ENCODE peak calls at places on chromosomes 13 and 19, in nine cellular contexts. One of them, this sample, is unnamed. For H3K27me3, the result is how much of the 10 kb centered on the place peaks cover.

GRCh38 chr13:41006951-41007350 is 12.2 kb downstream of the ELF1 start:
- DNase-seq in WERI-Rb-1: no peak
- DNase-seq in thoracic aorta: no peak
- DNase-seq in esophagus muscularis mucosa: no peak
- DNase-seq in PC-3: no peak
- DNase-seq in fibroblast of lung: no peak
- DNase-seq in tibial nerve: no peak
- DNase-seq in right lobe of liver: no peak
- DNase-seq in uterus: no peak
- DNase-seq in this sample: no peak

GRCh38 chr19:38204728-38205127 is 19.3 kb downstream of the DPF1 start:
- DNase-seq in PC-3: no peak
- DNase-seq in esophagus muscularis mucosa: no peak
- DNase-seq in right lobe of liver: no peak
- DNase-seq in uterus: no peak
- DNase-seq in fibroblast of lung: no peak
- DNase-seq in tibial nerve: no peak
- DNase-seq in WERI-Rb-1: no peak
- DNase-seq in thoracic aorta: no peak
- DNase-seq in this sample: no peak

GRCh38 chr13:102726430-102726829 is 31.6 kb upstream of the METTL21C start:
- DNase-seq in tibial nerve: no peak
- DNase-seq in thoracic aorta: no peak
- DNase-seq in right lobe of liver: no peak
- DNase-seq in uterus: no peak
- DNase-seq in fibroblast of lung: no peak
- DNase-seq in esophagus muscularis mucosa: no peak
- DNase-seq in WERI-Rb-1: peak
- DNase-seq in PC-3: peak
- DNase-seq in this sample: peak

GRCh38 chr13:76644906-76645305 is 241.3 kb downstream of the KCTD12 start:
- DNase-seq in fibroblast of lung: peak
- DNase-seq in esophagus muscularis mucosa: no peak
- DNase-seq in tibial nerve: no peak
- DNase-seq in thoracic aorta: no peak
- DNase-seq in WERI-Rb-1: no peak
- DNase-seq in uterus: peak
- DNase-seq in PC-3: no peak
- DNase-seq in right lobe of liver: no peak
- DNase-seq in this sample: no peak

GRCh38 chr19:1001538-1002166 is 1.4 kb downstream of the GRIN3B start:
- DNase-seq in PC-3: peak
- DNase-seq in esophagus muscularis mucosa: no peak
- DNase-seq in WERI-Rb-1: peak
- DNase-seq in right lobe of liver: no peak
- DNase-seq in fibroblast of lung: no peak
- DNase-seq in thoracic aorta: no peak
- DNase-seq in tibial nerve: no peak
- DNase-seq in uterus: no peak
- DNase-seq in this sample: peak

GRCh38 chr19:41134616-41135015 is 20.4 kb downstream of the CYP2F1 start:
- DNase-seq in thoracic aorta: no peak
- DNase-seq in tibial nerve: no peak
- DNase-seq in WERI-Rb-1: no peak
- DNase-seq in PC-3: no peak
- DNase-seq in fibroblast of lung: no peak
- DNase-seq in uterus: no peak
- DNase-seq in esophagus muscularis mucosa: no peak
- DNase-seq in right lobe of liver: no peak
- DNase-seq in this sample: no peak

GRCh38 chr19:4620675-4621074 is 18.6 kb upstream of the TNFAIP8L1 start:
- DNase-seq in WERI-Rb-1: no peak
- DNase-seq in tibial nerve: no peak
- DNase-seq in thoracic aorta: no peak
- DNase-seq in right lobe of liver: no peak
- DNase-seq in fibroblast of lung: no peak
- DNase-seq in uterus: no peak
- DNase-seq in esophagus muscularis mucosa: no peak
- DNase-seq in PC-3: no peak
- DNase-seq in this sample: no peak

GRCh38 chr13:67877031-67877430 is 646.9 kb upstream of the PCDH9 start:
- DNase-seq in uterus: no peak
- DNase-seq in esophagus muscularis mucosa: no peak
- DNase-seq in thoracic aorta: no peak
- DNase-seq in tibial nerve: no peak
- DNase-seq in fibroblast of lung: no peak
- DNase-seq in right lobe of liver: no peak
- DNase-seq in PC-3: no peak
- DNase-seq in WERI-Rb-1: no peak
- DNase-seq in this sample: no peak

DNA sequence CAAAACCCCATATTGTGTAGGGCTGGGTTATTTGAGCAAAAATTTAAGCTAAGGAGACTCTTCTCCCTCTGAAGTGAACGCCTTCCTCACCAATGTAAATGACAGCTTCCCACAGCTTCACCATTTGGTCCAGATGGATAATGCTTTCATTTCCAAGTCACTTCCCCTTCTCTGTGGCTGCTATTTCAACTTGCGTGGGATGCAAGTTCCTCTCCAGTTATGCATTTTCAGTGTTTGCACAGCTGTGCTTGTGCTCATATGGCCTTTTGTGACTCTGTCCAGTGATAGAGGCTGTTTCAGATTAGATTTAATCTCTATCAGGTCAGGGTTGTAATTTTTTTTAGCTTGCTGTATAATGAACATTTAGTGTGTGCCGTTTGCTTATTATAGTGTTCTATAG is 86.4 kb downstream of the TNFRSF19 start:
- DNase-seq in right lobe of liver: no peak
- DNase-seq in esophagus muscularis mucosa: no peak
- DNase-seq in thoracic aorta: no peak
- DNase-seq in WERI-Rb-1: no peak
- DNase-seq in fibroblast of lung: peak
- DNase-seq in PC-3: no peak
- DNase-seq in uterus: no peak
- DNase-seq in tibial nerve: no peak
- DNase-seq in this sample: no peak
- H3K27me3 ChIP-seq in right lobe of liver: under half
- H3K27me3 ChIP-seq in esophagus muscularis mucosa: under half
- H3K27me3 ChIP-seq in thoracic aorta: under half
- H3K27me3 ChIP-seq in WERI-Rb-1: under half
- H3K27me3 ChIP-seq in fibroblast of lung: under half
- H3K27me3 ChIP-seq in PC-3: under half
- H3K27me3 ChIP-seq in uterus: under half
- H3K27me3 ChIP-seq in tibial nerve: under half
- H3K27me3 ChIP-seq in this sample: under half

GRCh38 chr19:46420056-46420455 is 6.7 kb upstream of the CCDC8 start:
- DNase-seq in thoracic aorta: no peak
- DNase-seq in tibial nerve: no peak
- DNase-seq in right lobe of liver: no peak
- DNase-seq in esophagus muscularis mucosa: no peak
- DNase-seq in PC-3: no peak
- DNase-seq in fibroblast of lung: no peak
- DNase-seq in WERI-Rb-1: no peak
- DNase-seq in uterus: no peak
- DNase-seq in this sample: no peak

GRCh38 chr19:46413262-46414031 is at the start of gene CCDC8:
- DNase-seq in fibroblast of lung: peak
- DNase-seq in esophagus muscularis mucosa: no peak
- DNase-seq in thoracic aorta: no peak
- DNase-seq in uterus: peak
- DNase-seq in WERI-Rb-1: no peak
- DNase-seq in PC-3: no peak
- DNase-seq in tibial nerve: peak
- DNase-seq in right lobe of liver: no peak
- DNase-seq in this sample: peak

GRCh38 chr19:46412034-46412982 is 1.1 kb downstream of the CCDC8 start:
- DNase-seq in thoracic aorta: no peak
- DNase-seq in WERI-Rb-1: no peak
- DNase-seq in tibial nerve: no peak
- DNase-seq in PC-3: no peak
- DNase-seq in right lobe of liver: no peak
- DNase-seq in uterus: no peak
- DNase-seq in esophagus muscularis mucosa: no peak
- DNase-seq in fibroblast of lung: no peak
- DNase-seq in this sample: no peak

GRCh38 chr19:46412983-46413261 is 442 bp downstream of the CCDC8 start:
- DNase-seq in thoracic aorta: no peak
- DNase-seq in PC-3: no peak
- DNase-seq in uterus: no peak
- DNase-seq in right lobe of liver: no peak
- DNase-seq in esophagus muscularis mucosa: no peak
- DNase-seq in fibroblast of lung: no peak
- DNase-seq in tibial nerve: no peak
- DNase-seq in WERI-Rb-1: no peak
- DNase-seq in this sample: no peak

DNA sequence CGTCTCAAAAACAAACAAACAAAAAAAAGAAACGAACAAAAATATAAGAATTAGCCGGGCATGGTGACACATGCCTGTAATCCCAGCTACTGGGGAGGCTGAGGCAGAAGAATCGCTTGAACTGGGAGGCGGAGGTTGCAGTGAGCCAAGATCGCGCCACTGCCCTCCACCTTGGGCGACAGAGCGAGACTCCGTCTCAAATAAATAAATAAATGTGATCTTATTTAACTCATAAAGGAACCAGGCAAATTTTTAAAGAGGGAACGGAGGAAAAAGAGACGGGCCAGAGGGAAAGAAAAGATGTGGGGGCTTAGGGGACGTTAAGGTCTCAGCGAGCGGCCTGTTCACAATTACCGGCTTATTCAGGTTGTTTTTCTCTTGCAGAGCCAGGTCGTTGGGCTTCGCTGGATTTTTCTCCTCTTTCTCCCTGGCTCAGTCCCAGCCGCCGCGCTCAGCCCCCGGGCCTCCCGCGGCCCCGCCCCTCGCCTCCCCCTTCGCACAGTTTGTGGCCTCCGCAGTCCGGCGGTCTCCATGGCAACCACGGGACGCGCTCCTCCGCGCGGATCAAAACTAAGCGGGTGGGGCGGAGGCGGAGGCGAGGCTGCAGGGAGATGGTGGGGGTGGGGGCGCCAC is 2.8 kb upstream of the CCDC8 start:
- DNase-seq in esophagus muscularis mucosa: no peak
- DNase-seq in right lobe of liver: peak
- DNase-seq in uterus: peak
- DNase-seq in fibroblast of lung: peak
- DNase-seq in PC-3: peak
- DNase-seq in WERI-Rb-1: peak
- DNase-seq in thoracic aorta: peak
- DNase-seq in tibial nerve: peak
- DNase-seq in this sample: peak
- H3K4me3 ChIP-seq in esophagus muscularis mucosa: peak
- H3K4me3 ChIP-seq in right lobe of liver: no peak
- H3K4me3 ChIP-seq in uterus: peak
- H3K4me3 ChIP-seq in fibroblast of lung: peak
- H3K4me3 ChIP-seq in PC-3: peak
- H3K4me3 ChIP-seq in WERI-Rb-1: peak
- H3K4me3 ChIP-seq in thoracic aorta: peak
- H3K4me3 ChIP-seq in tibial nerve: peak
- H3K4me3 ChIP-seq in this sample: peak

GRCh38 chr13:27080018-27080948 is 91.3 kb downstream of the USP12 start:
- DNase-seq in thoracic aorta: no peak
- DNase-seq in PC-3: no peak
- DNase-seq in uterus: no peak
- DNase-seq in WERI-Rb-1: no peak
- DNase-seq in right lobe of liver: no peak
- DNase-seq in esophagus muscularis mucosa: no peak
- DNase-seq in fibroblast of lung: no peak
- DNase-seq in tibial nerve: no peak
- DNase-seq in this sample: no peak

GRCh38 chr13:27081893-27082292 is 89.7 kb downstream of the USP12 start:
- DNase-seq in tibial nerve: no peak
- DNase-seq in esophagus muscularis mucosa: no peak
- DNase-seq in right lobe of liver: no peak
- DNase-seq in WERI-Rb-1: no peak
- DNase-seq in PC-3: no peak
- DNase-seq in fibroblast of lung: no peak
- DNase-seq in uterus: no peak
- DNase-seq in thoracic aorta: no peak
- DNase-seq in this sample: no peak

GRCh38 chr13:27076411-27076810 is 95.2 kb downstream of the USP12 start:
- DNase-seq in fibroblast of lung: peak
- DNase-seq in PC-3: no peak
- DNase-seq in uterus: no peak
- DNase-seq in esophagus muscularis mucosa: no peak
- DNase-seq in WERI-Rb-1: no peak
- DNase-seq in thoracic aorta: no peak
- DNase-seq in right lobe of liver: no peak
- DNase-seq in tibial nerve: no peak
- DNase-seq in this sample: no peak

GRCh38 chr13:27082325-27082724 is 89.3 kb downstream of the USP12 start:
- DNase-seq in right lobe of liver: no peak
- DNase-seq in uterus: no peak
- DNase-seq in WERI-Rb-1: no peak
- DNase-seq in PC-3: no peak
- DNase-seq in esophagus muscularis mucosa: no peak
- DNase-seq in fibroblast of lung: no peak
- DNase-seq in tibial nerve: no peak
- DNase-seq in thoracic aorta: no peak
- DNase-seq in this sample: no peak

DNA sequence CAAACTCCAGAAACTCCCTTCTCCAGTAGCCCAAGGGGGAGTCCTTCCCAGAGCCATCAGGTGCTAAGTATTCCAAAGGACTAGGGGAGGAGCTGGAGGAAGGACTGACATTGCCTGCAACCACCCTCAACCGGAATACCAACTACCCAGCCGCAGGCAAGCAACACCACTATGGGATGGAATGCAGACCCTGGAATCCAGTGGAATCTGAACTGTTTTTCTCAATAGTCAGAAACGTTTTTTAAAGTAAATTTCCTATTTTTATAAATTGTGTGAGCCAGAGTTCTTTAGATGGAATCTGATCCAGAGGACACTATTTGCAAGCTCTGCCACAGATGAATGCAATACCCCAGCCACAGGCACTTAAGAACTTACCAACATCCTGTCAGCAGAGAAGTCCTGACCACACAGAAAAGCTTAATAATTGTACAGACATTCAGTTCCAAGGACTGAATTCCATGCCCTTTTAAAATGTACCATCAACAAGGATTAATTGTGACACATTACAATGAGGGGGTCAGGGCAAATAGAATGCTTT is 92.1 kb downstream of the USP12 start:
- DNase-seq in thoracic aorta: no peak
- DNase-seq in tibial nerve: no peak
- DNase-seq in WERI-Rb-1: no peak
- DNase-seq in PC-3: no peak
- DNase-seq in fibroblast of lung: peak
- DNase-seq in esophagus muscularis mucosa: no peak
- DNase-seq in uterus: no peak
- DNase-seq in right lobe of liver: no peak
- DNase-seq in this sample: peak
- H3K27ac ChIP-seq in thoracic aorta: peak
- H3K27ac ChIP-seq in tibial nerve: no peak
- H3K27ac ChIP-seq in WERI-Rb-1: no peak
- H3K27ac ChIP-seq in PC-3: no peak
- H3K27ac ChIP-seq in fibroblast of lung: no peak
- H3K27ac ChIP-seq in esophagus muscularis mucosa: peak
- H3K27ac ChIP-seq in uterus: no peak
- H3K27ac ChIP-seq in right lobe of liver: no peak
- H3K27ac ChIP-seq in this sample: peak

DNA sequence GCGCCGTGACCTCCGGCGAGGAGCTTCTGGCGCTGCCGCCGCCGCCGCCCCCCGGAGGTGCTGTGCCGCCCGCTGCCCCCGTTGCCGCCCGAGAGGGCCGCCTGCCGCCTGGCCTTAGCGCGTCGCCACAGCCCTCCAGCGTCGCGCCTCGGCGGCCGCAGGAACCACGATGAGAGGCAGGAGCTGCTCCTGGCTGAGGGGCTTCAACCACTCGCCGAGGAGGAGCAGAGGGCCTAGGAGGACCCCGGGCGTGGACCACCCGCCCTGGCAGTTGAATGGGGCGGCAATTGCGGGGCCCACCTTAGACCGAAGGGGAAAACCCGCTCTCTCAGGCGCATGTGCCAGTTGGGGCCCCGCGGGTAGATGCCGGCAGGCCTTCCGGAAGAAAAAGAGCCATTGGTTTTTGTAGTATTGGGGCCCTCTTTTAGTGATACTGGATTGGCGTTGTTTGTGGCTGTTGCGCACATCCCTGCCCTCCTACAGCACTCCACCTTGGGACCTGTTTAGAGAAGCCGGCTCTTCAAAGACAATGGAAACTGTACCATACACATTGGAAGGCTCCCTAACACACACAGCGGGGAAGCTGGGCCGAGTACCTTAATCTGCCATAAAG is 4.8 kb downstream of the PDX1 start:
- DNase-seq in tibial nerve: no peak
- DNase-seq in esophagus muscularis mucosa: no peak
- DNase-seq in PC-3: no peak
- DNase-seq in WERI-Rb-1: no peak
- DNase-seq in thoracic aorta: no peak
- DNase-seq in uterus: no peak
- DNase-seq in fibroblast of lung: no peak
- DNase-seq in right lobe of liver: no peak
- DNase-seq in this sample: no peak
- H3K27me3 ChIP-seq in tibial nerve: half or more
- H3K27me3 ChIP-seq in esophagus muscularis mucosa: half or more
- H3K27me3 ChIP-seq in PC-3: under half
- H3K27me3 ChIP-seq in WERI-Rb-1: half or more
- H3K27me3 ChIP-seq in thoracic aorta: under half
- H3K27me3 ChIP-seq in uterus: under half
- H3K27me3 ChIP-seq in fibroblast of lung: half or more
- H3K27me3 ChIP-seq in right lobe of liver: under half
- H3K27me3 ChIP-seq in this sample: half or more